ENCODE peak calls at places on chromosomes 12 and 14, in five cellular contexts. One of them, this sample, is unnamed.

GRCh38 chr14:36944307-36945010 is 227.9 kb downstream of the SLC25A21 start:
- DNase-seq in heart right ventricle: no peak
- DNase-seq in neuronal stem cell: no peak
- DNase-seq in pancreas: no peak
- DNase-seq in breast epithelium: no peak
- DNase-seq in this sample: no peak

GRCh38 chr14:89420502-89420901 is 3.5 kb upstream of the FOXN3 start:
- DNase-seq in heart right ventricle: no peak
- DNase-seq in neuronal stem cell: no peak
- DNase-seq in pancreas: no peak
- DNase-seq in breast epithelium: no peak
- DNase-seq in this sample: no peak

GRCh38 chr12:24899503-24900098 is 49.3 kb downstream of the BCAT1 start:
- DNase-seq in heart right ventricle: no peak
- DNase-seq in neuronal stem cell: no peak
- DNase-seq in pancreas: no peak
- DNase-seq in breast epithelium: no peak
- DNase-seq in this sample: no peak

GRCh38 chr12:57519758-57520007 is 631 bp downstream of the DDIT3 start:
- DNase-seq in heart right ventricle: no peak
- DNase-seq in neuronal stem cell: no peak
- DNase-seq in pancreas: no peak
- DNase-seq in breast epithelium: peak; percentile 43
- DNase-seq in this sample: no peak

GRCh38 chr14:41873379-41874034 is 266.8 kb downstream of the LRFN5 start:
- DNase-seq in heart right ventricle: no peak
- DNase-seq in neuronal stem cell: no peak
- DNase-seq in pancreas: no peak
- DNase-seq in breast epithelium: no peak
- DNase-seq in this sample: no peak

GRCh38 chr14:106872619-106873446 is 1346.5 kb downstream of the TMEM121 start:
- DNase-seq in heart right ventricle: peak; percentile 54
- DNase-seq in neuronal stem cell: no peak
- DNase-seq in pancreas: peak; percentile 89
- DNase-seq in breast epithelium: peak; percentile 64
- DNase-seq in this sample: peak; percentile 68

GRCh38 chr12:128250091-128250490 is 16.9 kb upstream of the TMEM132C start:
- DNase-seq in heart right ventricle: no peak
- DNase-seq in neuronal stem cell: no peak
- DNase-seq in pancreas: no peak
- DNase-seq in breast epithelium: no peak
- DNase-seq in this sample: no peak

GRCh38 chr12:104207416-104207941 is 8.1 kb upstream of the TXNRD1 start:
- DNase-seq in heart right ventricle: no peak
- DNase-seq in neuronal stem cell: no peak
- DNase-seq in pancreas: no peak
- DNase-seq in breast epithelium: no peak
- DNase-seq in this sample: no peak

GRCh38 chr12:111529424-111530368 is 69.4 kb downstream of the ATXN2 start:
- DNase-seq in heart right ventricle: peak; percentile 27
- DNase-seq in neuronal stem cell: peak; percentile 56
- DNase-seq in pancreas: peak; percentile 22
- DNase-seq in breast epithelium: no peak
- DNase-seq in this sample: peak; percentile 26

GRCh38 chr14:20632831-20633771 is 8.4 kb downstream of the OR6S1 start:
- DNase-seq in heart right ventricle: no peak
- DNase-seq in neuronal stem cell: peak; percentile 72
- DNase-seq in pancreas: peak; percentile 42
- DNase-seq in breast epithelium: no peak
- DNase-seq in this sample: peak; percentile 34

GRCh38 chr14:74667758-74668157 is 45.1 kb downstream of the AREL1 start:
- DNase-seq in heart right ventricle: no peak
- DNase-seq in neuronal stem cell: no peak
- DNase-seq in pancreas: no peak
- DNase-seq in breast epithelium: no peak
- DNase-seq in this sample: no peak

GRCh38 chr12:16362550-16362949 is 15.1 kb downstream of the MGST1 start:
- DNase-seq in heart right ventricle: no peak
- DNase-seq in neuronal stem cell: no peak
- DNase-seq in pancreas: no peak
- DNase-seq in breast epithelium: no peak
- DNase-seq in this sample: no peak

GRCh38 chr14:23296012-23296777 is 6.5 kb downstream of the PPP1R3E start:
- DNase-seq in heart right ventricle: no peak
- DNase-seq in neuronal stem cell: no peak
- DNase-seq in pancreas: no peak
- DNase-seq in breast epithelium: peak; percentile 18
- DNase-seq in this sample: no peak

GRCh38 chr12:29547151-29547561 is 49.7 kb upstream of the OVCH1 start:
- DNase-seq in heart right ventricle: no peak
- DNase-seq in neuronal stem cell: no peak
- DNase-seq in pancreas: no peak
- DNase-seq in breast epithelium: no peak
- DNase-seq in this sample: no peak

GRCh38 chr12:65526311-65526710 is 247.8 kb downstream of the MSRB3 start:
- DNase-seq in heart right ventricle: no peak
- DNase-seq in neuronal stem cell: no peak
- DNase-seq in pancreas: no peak
- DNase-seq in breast epithelium: no peak
- DNase-seq in this sample: no peak

GRCh38 chr12:96986883-96987523 is 79.9 kb downstream of the NEDD1 start:
- DNase-seq in heart right ventricle: no peak
- DNase-seq in neuronal stem cell: peak; percentile 48
- DNase-seq in pancreas: no peak
- DNase-seq in breast epithelium: no peak
- DNase-seq in this sample: no peak

GRCh38 chr14:97848351-97848980 is 1051.3 kb downstream of the VRK1 start:
- DNase-seq in heart right ventricle: no peak
- DNase-seq in neuronal stem cell: peak; percentile 39
- DNase-seq in pancreas: no peak
- DNase-seq in breast epithelium: no peak
- DNase-seq in this sample: no peak

GRCh38 chr12:120183211-120183631 is 11.3 kb downstream of the GCN1 start:
- DNase-seq in heart right ventricle: no peak
- DNase-seq in neuronal stem cell: no peak
- DNase-seq in pancreas: no peak
- DNase-seq in breast epithelium: no peak
- DNase-seq in this sample: no peak

GRCh38 chr14:89573399-89573657 is 156.3 kb upstream of the FOXN3 start:
- DNase-seq in heart right ventricle: no peak
- DNase-seq in neuronal stem cell: no peak
- DNase-seq in pancreas: no peak
- DNase-seq in breast epithelium: no peak
- DNase-seq in this sample: no peak

GRCh38 chr14:104293231-104293841 is 154.9 kb downstream of the KIF26A start:
- DNase-seq in heart right ventricle: peak; percentile 2
- DNase-seq in neuronal stem cell: no peak
- DNase-seq in pancreas: peak; percentile 12
- DNase-seq in breast epithelium: no peak
- DNase-seq in this sample: no peak

GRCh38 chr12:106986625-106987389 is at the start of gene MTERF2:
- DNase-seq in heart right ventricle: peak; percentile 92
- DNase-seq in neuronal stem cell: peak; percentile 91
- DNase-seq in pancreas: peak; percentile 94
- DNase-seq in breast epithelium: peak; percentile 93
- DNase-seq in this sample: peak; percentile 72

GRCh38 chr12:106984588-106985137 is 2.3 kb downstream of the MTERF2 start:
- DNase-seq in heart right ventricle: no peak
- DNase-seq in neuronal stem cell: no peak
- DNase-seq in pancreas: no peak
- DNase-seq in breast epithelium: no peak
- DNase-seq in this sample: no peak

GRCh38 chr12:106987846-106988245 is 900 bp upstream of the MTERF2 start:
- DNase-seq in heart right ventricle: no peak
- DNase-seq in neuronal stem cell: no peak
- DNase-seq in pancreas: peak; percentile 34
- DNase-seq in breast epithelium: no peak
- DNase-seq in this sample: no peak

GRCh38 chr12:106985479-106985878 is 1.5 kb downstream of the MTERF2 start:
- DNase-seq in heart right ventricle: no peak
- DNase-seq in neuronal stem cell: no peak
- DNase-seq in pancreas: peak; percentile 50
- DNase-seq in breast epithelium: no peak
- DNase-seq in this sample: no peak

DNA sequence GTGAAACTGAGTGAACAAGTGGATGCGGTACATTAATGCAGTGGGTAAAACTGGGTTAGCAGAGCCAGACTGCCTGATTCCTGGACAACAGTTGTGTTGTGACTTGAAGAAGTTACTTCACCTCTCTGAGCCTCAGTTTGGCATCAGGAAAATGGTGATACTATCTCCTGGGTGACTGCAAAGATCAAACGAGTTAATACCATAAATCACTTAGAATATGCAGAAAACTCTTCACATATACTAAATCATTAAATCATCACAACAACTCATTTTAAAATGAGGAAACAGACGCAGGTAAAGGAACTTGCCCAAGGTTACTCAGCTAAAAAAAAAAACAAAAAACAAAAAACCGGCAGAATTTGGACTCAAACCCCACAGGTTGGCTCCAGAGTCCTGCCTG is 811 bp downstream of the MTERF2 start:
- DNase-seq in heart right ventricle: no peak
- DNase-seq in neuronal stem cell: no peak
- DNase-seq in pancreas: no peak
- DNase-seq in breast epithelium: no peak
- DNase-seq in this sample: no peak
- H3K27ac ChIP-seq in heart right ventricle: peak overlapping the region; percentile 88
- H3K27ac ChIP-seq in neuronal stem cell: no peak overlapping the region
- H3K27ac ChIP-seq in pancreas: peak overlapping the region; percentile 68
- H3K27ac ChIP-seq in breast epithelium: peak overlapping the region; percentile 98
- H3K27ac ChIP-seq in this sample: no peak overlapping the region

DNA sequence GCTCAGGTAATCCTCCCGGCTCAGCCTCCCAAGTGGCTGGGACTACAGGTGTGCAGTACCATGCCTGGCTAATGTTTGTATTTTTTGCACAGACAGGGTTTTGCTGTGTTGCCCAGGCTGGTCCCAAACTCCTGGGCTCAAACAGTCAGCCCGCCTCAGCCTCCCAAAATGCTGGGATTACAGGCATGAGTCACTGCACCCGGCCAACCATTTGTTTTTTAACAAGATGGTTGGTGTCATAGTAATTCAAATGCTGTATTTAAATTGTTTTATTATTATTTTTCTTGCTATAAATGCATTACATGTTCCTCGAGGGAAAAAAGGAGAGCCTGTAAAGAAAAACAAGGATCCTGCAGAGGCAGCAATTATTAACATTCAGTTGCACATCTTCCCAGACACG is 83.9 kb downstream of the EP400 start:
- DNase-seq in heart right ventricle: no peak
- DNase-seq in neuronal stem cell: no peak
- DNase-seq in pancreas: no peak
- DNase-seq in breast epithelium: no peak
- DNase-seq in this sample: no peak
- H3K36me3 ChIP-seq in heart right ventricle: no peaks in the 10 kb centered on the region
- H3K36me3 ChIP-seq in neuronal stem cell: peaks cover 100% of the 10 kb centered on the region
- H3K36me3 ChIP-seq in pancreas: no peaks in the 10 kb centered on the region
- H3K36me3 ChIP-seq in breast epithelium: peaks cover 2% of the 10 kb centered on the region
- H3K36me3 ChIP-seq in this sample: peaks cover 90% of the 10 kb centered on the region

DNA sequence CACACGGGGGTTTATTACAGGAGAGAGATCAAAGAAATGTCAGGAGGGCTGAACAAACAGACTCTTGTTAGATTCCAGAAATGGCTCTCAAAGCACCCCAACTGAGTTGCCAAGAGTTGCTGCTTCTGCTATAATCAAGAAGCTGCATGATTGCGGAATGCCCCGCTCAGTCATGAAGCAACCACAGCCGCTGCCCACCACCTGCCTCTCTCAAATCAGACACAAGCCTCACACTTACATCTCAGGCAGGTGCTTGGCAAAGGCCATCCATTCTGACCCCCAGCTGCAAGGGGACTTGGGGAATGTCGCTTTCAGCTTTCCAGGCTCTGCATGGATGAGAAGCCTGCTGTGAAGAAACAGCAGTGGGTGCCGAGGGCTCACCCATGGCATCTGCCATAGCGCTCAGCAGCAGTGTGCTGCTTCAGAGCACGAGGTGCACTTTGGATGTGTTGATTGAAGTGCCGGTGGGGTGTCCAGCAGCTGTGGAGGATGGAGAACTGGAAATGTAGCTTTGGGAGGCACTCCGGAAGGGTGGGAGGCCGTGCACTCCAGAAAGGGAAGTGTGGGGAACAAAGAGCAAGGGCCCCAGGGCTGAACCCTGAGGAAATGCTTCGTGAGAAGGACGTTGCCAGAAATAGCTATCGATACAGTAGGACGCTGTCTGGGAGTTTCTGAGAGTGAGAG is 37.7 kb downstream of the LRRC74A start:
- DNase-seq in heart right ventricle: peak; percentile 48
- DNase-seq in neuronal stem cell: no peak
- DNase-seq in pancreas: no peak
- DNase-seq in breast epithelium: no peak
- DNase-seq in this sample: no peak
- H3K27ac ChIP-seq in heart right ventricle: peak overlapping the region; percentile 84
- H3K27ac ChIP-seq in neuronal stem cell: no peak overlapping the region
- H3K27ac ChIP-seq in pancreas: no peak overlapping the region
- H3K27ac ChIP-seq in breast epithelium: peak overlapping the region; percentile 25
- H3K27ac ChIP-seq in this sample: no peak overlapping the region

DNA sequence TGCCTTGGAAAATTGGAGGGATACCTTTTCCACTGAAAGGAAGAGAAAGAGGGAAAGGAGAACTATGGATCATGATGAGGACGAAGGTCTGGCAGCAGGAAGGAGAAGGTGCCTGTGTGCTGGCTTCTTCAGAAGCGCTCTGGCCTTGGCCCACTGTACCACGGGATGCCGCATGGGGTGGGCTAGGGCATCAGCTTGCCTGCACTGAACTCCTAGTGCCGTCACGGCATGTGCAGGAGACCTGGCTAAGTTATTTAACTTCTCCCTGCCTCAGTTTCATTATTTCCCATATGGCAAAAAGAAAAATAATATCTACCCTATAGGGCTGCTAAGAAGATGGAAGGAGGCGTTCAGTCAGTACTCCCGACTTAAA is 28.1 kb downstream of the FBXO21 start:
- DNase-seq in heart right ventricle: no peak
- DNase-seq in neuronal stem cell: no peak
- DNase-seq in pancreas: no peak
- DNase-seq in breast epithelium: no peak
- DNase-seq in this sample: no peak
- H3K36me3 ChIP-seq in heart right ventricle: peaks cover 3% of the 10 kb centered on the region
- H3K36me3 ChIP-seq in neuronal stem cell: peaks cover 100% of the 10 kb centered on the region
- H3K36me3 ChIP-seq in pancreas: no peaks in the 10 kb centered on the region
- H3K36me3 ChIP-seq in breast epithelium: no peaks in the 10 kb centered on the region
- H3K36me3 ChIP-seq in this sample: peaks cover 93% of the 10 kb centered on the region

GRCh38 chr12:63978519-63978918 is 134.0 kb downstream of the SRGAP1 start:
- DNase-seq in heart right ventricle: no peak
- DNase-seq in neuronal stem cell: no peak
- DNase-seq in pancreas: no peak
- DNase-seq in breast epithelium: no peak
- DNase-seq in this sample: no peak

GRCh38 chr12:63977441-63977840 is 132.9 kb downstream of the SRGAP1 start:
- DNase-seq in heart right ventricle: no peak
- DNase-seq in neuronal stem cell: no peak
- DNase-seq in pancreas: no peak
- DNase-seq in breast epithelium: no peak
- DNase-seq in this sample: no peak

GRCh38 chr12:63982787-63983186 is 138.3 kb downstream of the SRGAP1 start:
- DNase-seq in heart right ventricle: no peak
- DNase-seq in neuronal stem cell: no peak
- DNase-seq in pancreas: no peak
- DNase-seq in breast epithelium: no peak
- DNase-seq in this sample: no peak

GRCh38 chr12:63980211-63980610 is 135.7 kb downstream of the SRGAP1 start:
- DNase-seq in heart right ventricle: no peak
- DNase-seq in neuronal stem cell: no peak
- DNase-seq in pancreas: no peak
- DNase-seq in breast epithelium: no peak
- DNase-seq in this sample: no peak

GRCh38 chr12:63976902-63977395 is 132.4 kb downstream of the SRGAP1 start:
- DNase-seq in heart right ventricle: no peak
- DNase-seq in neuronal stem cell: no peak
- DNase-seq in pancreas: no peak
- DNase-seq in breast epithelium: no peak
- DNase-seq in this sample: no peak
- H3K27ac ChIP-seq in heart right ventricle: no peak overlapping the region
- H3K27ac ChIP-seq in neuronal stem cell: no peak overlapping the region
- H3K27ac ChIP-seq in pancreas: no peak overlapping the region
- H3K27ac ChIP-seq in breast epithelium: no peak overlapping the region
- H3K27ac ChIP-seq in this sample: no peak overlapping the region